ENCODE peak calls at places on chromosomes 13 and 19, in ten cellular contexts. O is MCF 10A; F is neural crest cell; Q is skeletal muscle cell; W is stimulated activated CD4-positive, alpha-beta T cell treated with anti-CD3 and anti-CD28 coated beads, TNF-alpha, amount 100 ng/mL, for 48 hours; B is anterior cingulate cortex; C is OCI-LY7; A is iris pigment epithelial cell; D is GM12892; P is GM10248. U is an unnamed sample.

GRCh38 chr19:50371914-50372475 is 4.3 kb upstream of the NR1H2 start:
- DNase-seq in C (no peak), A (peak; percentile 75), D (no peak), W (no peak), F (no peak), O (no peak), P (no peak), B (no peak), Q (no peak), U (no peak)

GRCh38 chr13:101265934-101266333 is 150.4 kb downstream of the NALCN start:
- DNase-seq in A (peak; percentile 67), W (no peak), Q (no peak), P (no peak), B (no peak), F (no peak), O (peak; percentile 22), C (no peak), D (no peak), U (no peak)

GRCh38 chr19:57830071-57830602 is at the start of gene ZNF587B:
- DNase-seq in D (no peak), F (peak; percentile 83), W (no peak), B (peak; percentile 13), C (peak; percentile 19), Q (no peak), P (no peak), A (peak; percentile 70), O (peak; percentile 11), U (peak; percentile 67)

GRCh38 chr13:114088234-114088633 is 44.2 kb downstream of the RASA3 start:
- DNase-seq in C (no peak), W (no peak), B (no peak), Q (no peak), O (no peak), D (no peak), F (no peak), P (no peak), A (no peak), U (no peak)

GRCh38 chr19:4052114-4052992 is 14.3 kb downstream of the ZBTB7A start:
- DNase-seq in B (peak; percentile 52), W (no peak), C (no peak), A (peak; percentile 38), D (no peak), O (peak; percentile 85), P (no peak), F (no peak), Q (no peak), U (no peak)

GRCh38 chr13:25738342-25738771 is 313.5 kb downstream of the SHISA2 start:
- DNase-seq in B (no peak), P (no peak), W (no peak), D (no peak), A (peak; percentile 29), Q (peak; percentile 38), C (peak; percentile 5), O (peak; percentile 49), F (no peak), U (no peak)

GRCh38 chr19:45424191-45425058 is 708 bp upstream of the ERCC1 start:
- DNase-seq in Q (peak; percentile 89), C (peak; percentile 52), A (peak; percentile 96), O (peak; percentile 98), D (no peak), P (no peak), W (no peak), B (no peak), F (peak; percentile 33), U (no peak)

GRCh38 chr13:45370922-45371406 is 30.0 kb upstream of the TPT1 start:
- DNase-seq in D (peak; percentile 63), C (peak; percentile 19), A (peak; percentile 65), Q (peak; percentile 53), P (peak; percentile 73), B (peak; percentile 50), F (peak; percentile 70), W (peak; percentile 22), O (peak; percentile 69), U (no peak)

GRCh38 chr19:13215572-13216380 is 65.6 kb downstream of the IER2 start:
- DNase-seq in F (no peak), O (peak; percentile 40), B (no peak), A (no peak), D (no peak), W (no peak), Q (no peak), C (no peak), P (no peak), U (no peak)

GRCh38 chr13:32443111-32443510 is 15.2 kb upstream of the N4BP2L1 start:
- DNase-seq in F (no peak), B (no peak), P (peak; percentile 64), C (peak; percentile 53), O (peak; percentile 36), W (no peak), Q (no peak), D (no peak), A (peak; percentile 31), U (no peak)

GRCh38 chr13:50466554-50466953 is 376.9 kb downstream of the DLEU7 start:
- DNase-seq in O (no peak), W (no peak), Q (no peak), F (no peak), D (no peak), C (no peak), A (no peak), B (no peak), P (no peak), U (no peak)

GRCh38 chr13:37485766-37486165 is 112.8 kb downstream of the POSTN start:
- DNase-seq in Q (no peak), D (no peak), C (no peak), W (no peak), P (no peak), O (no peak), F (no peak), A (peak; percentile 51), B (no peak), U (no peak)

GRCh38 chr19:48968179-48968661 is 3.1 kb downstream of the FTL start:
- DNase-seq in A (no peak), W (no peak), D (no peak), O (no peak), B (no peak), P (no peak), F (no peak), Q (no peak), C (no peak), U (no peak)

GRCh38 chr13:48144413-48145035 is 49.6 kb upstream of the MED4 start:
- DNase-seq in B (no peak), A (peak; percentile 63), D (no peak), C (peak; percentile 35), Q (no peak), W (no peak), P (no peak), F (no peak), O (no peak), U (no peak)

GRCh38 chr13:106899444-106899843 is 331.5 kb upstream of the ARGLU1 start:
- DNase-seq in B (no peak), C (no peak), Q (no peak), D (no peak), W (no peak), O (peak; percentile 62), P (no peak), F (no peak), A (no peak), U (no peak)

GRCh38 chr19:1748115-1748702 is 5.1 kb upstream of the ONECUT3 start:
- DNase-seq in F (no peak), B (no peak), P (peak; percentile 66), C (peak; percentile 60), Q (no peak), W (no peak), D (peak; percentile 72), O (no peak), A (no peak), U (no peak)

GRCh38 chr19:1052349-1052967 is 12.6 kb downstream of the ABCA7 start:
- DNase-seq in F (no peak), C (no peak), A (no peak), Q (no peak), O (no peak), B (no peak), W (no peak), P (no peak), D (no peak), U (no peak)

GRCh38 chr19:12660980-12661379 is 5.6 kb downstream of the MAN2B1 start:
- DNase-seq in A (no peak), F (no peak), W (no peak), B (no peak), D (no peak), Q (no peak), C (no peak), O (no peak), P (no peak), U (no peak)

GRCh38 chr19:17565611-17566010 is 10.2 kb downstream of the COLGALT1 start:
- DNase-seq in Q (no peak), F (no peak), D (no peak), C (no peak), A (no peak), W (no peak), O (no peak), P (no peak), B (no peak), U (no peak)

GRCh38 chr19:34979819-34980640 is 16.0 kb upstream of the ZNF792 start:
- DNase-seq in A (no peak), C (no peak), P (no peak), B (no peak), F (no peak), O (no peak), D (no peak), Q (no peak), W (no peak), U (no peak)

GRCh38 chr19:16470911-16471811 is 609 bp downstream of the EPS15L1 start:
- DNase-seq in F (peak; percentile 16), P (peak; percentile 50), B (no peak), O (peak; percentile 54), Q (peak; percentile 11), C (peak; percentile 51), W (no peak), A (peak; percentile 71), D (no peak), U (no peak)

GRCh38 chr13:30679483-30680330 is 55.6 kb upstream of the ALOX5AP start:
- DNase-seq in C (peak; percentile 69), O (peak; percentile 44), F (no peak), B (peak; percentile 7), P (peak; percentile 59), W (no peak), A (peak; percentile 52), D (no peak), Q (no peak), U (peak; percentile 52)

GRCh38 chr19:45568732-45569131 is 15.9 kb downstream of the OPA3 start:
- DNase-seq in W (no peak), D (no peak), F (no peak), B (no peak), C (no peak), O (peak; percentile 88), P (no peak), A (peak; percentile 79), Q (peak; percentile 89), U (no peak)

GRCh38 chr13:70923863-70924752 is 815.9 kb upstream of the KLHL1 start:
- DNase-seq in O (no peak), W (no peak), C (no peak), Q (no peak), B (no peak), P (no peak), D (no peak), A (peak; percentile 47), F (no peak), U (no peak)

GRCh38 chr13:111873676-111874178 is 193.2 kb upstream of the SOX1 start:
- DNase-seq in O (no peak), C (no peak), Q (no peak), F (no peak), W (no peak), A (no peak), D (no peak), P (no peak), B (no peak), U (no peak)

GRCh38 chr19:4575267-4575793 is 15.8 kb upstream of the SEMA6B start:
- DNase-seq in W (no peak), B (no peak), F (peak; percentile 47), Q (peak; percentile 98), C (no peak), A (peak; percentile 79), D (no peak), P (no peak), O (peak; percentile 93), U (peak; percentile 48)

U was measured in SK-N-DZ.